ENCODE peak calls at places on chromosome 1, in six cellular contexts. J is activated T-helper 1 cell treated with anti-CD3 and anti-CD28 coated beads, Interleukin-12 subunit alpha, Interleukin-12 subunit beta, Interleukin-2, Interleukin-4 antibody, amounts not matched to agents 30 ng/mL and 10 ng/mL and 1 ng/mL, durations not matched to agents 14 hours and 24 hours and 36 hours; I is foreskin fibroblast; Q is iris pigment epithelial cell; Y is RPMI8226; D is occipital lobe. C is an unnamed sample.
A peak's percentile ranks its signal among the peaks of the same experiment; 100 is the strongest.

GRCh38 chr1:230650300-230650699 is 8.0 kb downstream of the COG2 start:
- DNase-seq in D (no peak), I (no peak), Y (no peak), J (no peak), Q (no peak), C (no peak)

GRCh38 chr1:72643142-72643541 is 360.8 kb upstream of the NEGR1 start:
- DNase-seq in Y (no peak), J (no peak), D (no peak), Q (no peak), I (no peak), C (no peak)

GRCh38 chr1:241815957-241816356 is 32.0 kb upstream of the EXO1 start:
- DNase-seq in Y (no peak), J (no peak), Q (peak; percentile 61), D (no peak), I (no peak), C (no peak)

GRCh38 chr1:42370876-42371549 is 9.6 kb upstream of the RIMKLA start:
- DNase-seq in Y (no peak), J (no peak), D (no peak), Q (no peak), I (no peak), C (no peak)

GRCh38 chr1:234533034-234533571 is 54.1 kb upstream of the TARBP1 start:
- DNase-seq in J (no peak), I (peak; percentile 95), Y (no peak), D (no peak), Q (peak; percentile 96), C (no peak)

GRCh38 chr1:163472267-163472666 is 150.5 kb downstream of the NUF2 start:
- DNase-seq in J (no peak), Q (peak; percentile 1), Y (no peak), D (no peak), I (no peak), C (no peak)

GRCh38 chr1:238141295-238141694 is 250.6 kb upstream of the ZP4 start:
- DNase-seq in I (no peak), J (no peak), Q (no peak), D (no peak), Y (no peak), C (no peak)

GRCh38 chr1:5990913-5991783 is 1.1 kb downstream of the NPHP4 start:
- DNase-seq in I (no peak), Q (peak; percentile 38), D (no peak), Y (peak; percentile 46), J (peak; percentile 31), C (peak; percentile 54)

GRCh38 chr1:27570823-27571222 is 33.1 kb downstream of the AHDC1 start:
- DNase-seq in J (no peak), Q (no peak), D (no peak), Y (no peak), I (no peak), C (no peak)

C was measured in NAMALWA.